ENCODE peak calls at places on chromosomes 13 and 19, in ten cellular contexts. W is hepatocyte; T is neural progenitor cell; Z is M059J; A is HCT116; B is activated naive CD8-positive, alpha-beta T cell treated with anti-CD3 and anti-CD28 coated beads for 36 hours; Y is GM23248; E is NCI-H460; H is tibial nerve; J is choroid plexus epithelial cell. V is an unnamed sample.

GRCh38 chr13:20161275-20161950 is 561 bp upstream of the GJA3 start:
- DNase-seq in W (peak; percentile 32), T (peak; percentile 53), Z (no peak), A (no peak), B (peak; percentile 80), Y (peak; percentile 64), E (no peak), H (no peak), J (no peak), V (peak; percentile 79)

GRCh38 chr13:98998831-98999634 is 21.2 kb upstream of the DOCK9 start:
- DNase-seq in W (no peak), T (no peak), Z (peak; percentile 45), A (no peak), B (peak; percentile 38), Y (peak; percentile 35), E (no peak), H (no peak), J (peak; percentile 34), V (peak; percentile 23)

GRCh38 chr13:63501702-63502101 is 2086.1 kb upstream of the PCDH20 start:
- DNase-seq in W (no peak), T (no peak), Z (peak; percentile 17), A (no peak), B (no peak), Y (no peak), E (no peak), H (no peak), J (peak; percentile 48), V (no peak)

GRCh38 chr13:44818428-44818827 is 170.8 kb downstream of the NUFIP1 start:
- DNase-seq in W (peak; percentile 44), T (peak; percentile 81), Z (peak; percentile 40), A (peak; percentile 41), B (no peak), Y (peak; percentile 25), E (no peak), H (no peak), J (peak; percentile 65), V (no peak)

GRCh38 chr13:62194371-62194770 is 778.7 kb upstream of the PCDH20 start:
- DNase-seq in W (no peak), T (no peak), Z (no peak), A (no peak), B (no peak), Y (no peak), E (no peak), H (no peak), J (no peak), V (no peak)

GRCh38 chr19:56748443-56748842 is 76.9 kb upstream of the ZNF835 start:
- DNase-seq in W (no peak), T (no peak), Z (peak; percentile 25), A (no peak), B (no peak), Y (peak; percentile 36), E (no peak), H (no peak), J (peak; percentile 18), V (no peak)

GRCh38 chr19:5578094-5578846 is 10.5 kb upstream of the TINCR start:
- DNase-seq in W (peak; percentile 85), T (peak; percentile 85), Z (peak; percentile 39), A (no peak), B (peak; percentile 73), Y (peak; percentile 71), E (peak; percentile 21), H (no peak), J (peak; percentile 57), V (peak; percentile 73)

GRCh38 chr19:14502334-14503092 is 6.6 kb upstream of the GIPC1 start:
- DNase-seq in W (no peak), T (no peak), Z (peak; percentile 68), A (no peak), B (no peak), Y (peak; percentile 46), E (no peak), H (no peak), J (peak; percentile 53), V (no peak)

GRCh38 chr13:49739498-49740187 is 48.4 kb upstream of the EBPL start:
- DNase-seq in W (no peak), T (no peak), Z (no peak), A (no peak), B (no peak), Y (no peak), E (no peak), H (no peak), J (no peak), V (no peak)

GRCh38 chr13:89568746-89569145 is 1778.7 kb upstream of the MIR17HG start:
- DNase-seq in W (no peak), T (no peak), Z (no peak), A (no peak), B (no peak), Y (no peak), E (no peak), H (no peak), J (no peak), V (no peak)

GRCh38 chr19:56625708-56626107 is 17.3 kb upstream of the SMIM17 start:
- DNase-seq in W (no peak), T (no peak), Z (no peak), A (no peak), B (no peak), Y (no peak), E (no peak), H (no peak), J (no peak), V (no peak)

GRCh38 chr13:98384739-98385138 is 192.2 kb downstream of the STK24 start:
- DNase-seq in W (no peak), T (no peak), Z (peak; percentile 23), A (no peak), B (no peak), Y (peak; percentile 56), E (no peak), H (no peak), J (peak; percentile 89), V (no peak)

GRCh38 chr13:50222569-50223332 is 207.5 kb downstream of the KCNRG start:
- DNase-seq in W (peak; percentile 44), T (no peak), Z (peak; percentile 79), A (no peak), B (no peak), Y (peak; percentile 88), E (no peak), H (peak; percentile 62), J (peak; percentile 90), V (no peak)

GRCh38 chr19:36573948-36574726 is 1.0 kb upstream of the ZNF529 start:
- DNase-seq in W (peak; percentile 33), T (no peak), Z (peak; percentile 42), A (no peak), B (no peak), Y (peak; percentile 62), E (no peak), H (no peak), J (peak; percentile 73), V (no peak)

V was measured in stimulated activated naive CD8-positive, alpha-beta T cell treated with anti-CD3 and anti-CD28 coated beads, Interleukin-15, amount 100 ng/mL, for 72 hours.